ENCODE peak calls at places on chromosomes 13 and 19, in four cellular contexts. R is transverse colon, C is ascending aorta, Y is thoracic aorta. U is an unnamed sample.

GRCh38 chr13:29411493-29411892 is 184.0 kb downstream of the SLC7A1 start:
- DNase-seq in R (no peak), C (no peak), Y (no peak), U (no peak)

GRCh38 chr13:99199541-99200432 is 867 bp upstream of the UBAC2 start:
- DNase-seq in R (no peak), C (no peak), Y (no peak), U (no peak)

GRCh38 chr19:5624154-5624663 is 1.3 kb downstream of the SAFB start:
- DNase-seq in R (peak; percentile 44), C (no peak), Y (no peak), U (peak; percentile 55)

GRCh38 chr13:44273991-44274810 is 99.4 kb upstream of the SERP2 start:
- DNase-seq in R (no peak), C (no peak), Y (no peak), U (no peak)

GRCh38 chr13:72284791-72285190 is 417.8 kb upstream of the DACH1 start:
- DNase-seq in R (no peak), C (no peak), Y (no peak), U (no peak)

GRCh38 chr13:79626924-79627323 is 146.0 kb downstream of the NDFIP2 start:
- DNase-seq in R (no peak), C (no peak), Y (no peak), U (no peak)

GRCh38 chr19:38049105-38049649 is 142.2 kb downstream of the SIPA1L3 start:
- DNase-seq in R (peak; percentile 53), C (no peak), Y (no peak), U (no peak)

GRCh38 chr19:31781542-31781941 is 432.3 kb upstream of the TSHZ3 start:
- DNase-seq in R (no peak), C (no peak), Y (no peak), U (no peak)

GRCh38 chr13:29948246-29948645 is 97.8 kb upstream of the UBL3 start:
- DNase-seq in R (no peak), C (no peak), Y (no peak), U (no peak)

GRCh38 chr19:50181121-50181520 is 18.0 kb upstream of the IZUMO2 start:
- DNase-seq in R (no peak), C (no peak), Y (no peak), U (no peak)

GRCh38 chr13:67148219-67148583 is 81.9 kb downstream of the PCDH9 start:
- DNase-seq in R (no peak), C (no peak), Y (no peak), U (no peak)

GRCh38 chr13:96089749-96090239 is at the start of gene HS6ST3:
- DNase-seq in R (no peak), C (no peak), Y (no peak), U (peak; percentile 72)

GRCh38 chr13:40533072-40533471 is 133.4 kb downstream of the FOXO1 start:
- DNase-seq in R (no peak), C (no peak), Y (no peak), U (no peak)

GRCh38 chr19:42412223-42412622 is 15.0 kb downstream of the LIPE start:
- DNase-seq in R (peak; percentile 81), C (no peak), Y (no peak), U (no peak)

GRCh38 chr13:20378721-20379120 is 146.6 kb upstream of the GJB6 start:
- DNase-seq in R (no peak), C (no peak), Y (no peak), U (no peak)

GRCh38 chr19:58440556-58440955 is 603 bp upstream of the ZNF132 start:
- DNase-seq in R (no peak), C (no peak), Y (no peak), U (peak; percentile 66)

GRCh38 chr19:47094557-47095517 is 18.7 kb downstream of the ZC3H4 start:
- DNase-seq in R (peak; percentile 66), C (no peak), Y (no peak), U (no peak)

GRCh38 chr13:29369060-29369743 is 226.3 kb downstream of the SLC7A1 start:
- DNase-seq in R (no peak), C (no peak), Y (no peak), U (no peak)

GRCh38 chr13:20388184-20388583 is 137.5 kb downstream of the CRYL1 start:
- DNase-seq in R (no peak), C (no peak), Y (no peak), U (no peak)

GRCh38 chr19:55392820-55393219 is 7.1 kb downstream of the RPL28 start:
- DNase-seq in R (no peak), C (no peak), Y (no peak), U (no peak)

GRCh38 chr13:40445557-40445990 is 220.9 kb downstream of the FOXO1 start:
- DNase-seq in R (peak; percentile 60), C (peak; percentile 17), Y (no peak), U (peak; percentile 36)

GRCh38 chr19:46625731-46626130 is 842 bp upstream of the PTGIR start:
- DNase-seq in R (no peak), C (no peak), Y (no peak), U (no peak)

GRCh38 chr19:46036745-46037126 is 4.1 kb downstream of the IGFL4 start:
- DNase-seq in R (no peak), C (no peak), Y (no peak), U (no peak)

GRCh38 chr13:20182231-20182846 is 10.4 kb downstream of the GJB2 start:
- DNase-seq in R (no peak), C (no peak), Y (no peak), U (no peak)

GRCh38 chr13:66803759-66804456 is 426.2 kb downstream of the PCDH9 start:
- DNase-seq in R (no peak), C (no peak), Y (no peak), U (no peak)

GRCh38 chr13:95154441-95154886 is 146.8 kb downstream of the ABCC4 start:
- DNase-seq in R (no peak), C (no peak), Y (no peak), U (no peak)

GRCh38 chr13:27401210-27401609 is 23.2 kb upstream of the GTF3A start:
- DNase-seq in R (peak; percentile 66), C (no peak), Y (no peak), U (peak; percentile 55)

GRCh38 chr19:5951338-5951861 is 26.5 kb downstream of the RANBP3 start:
- DNase-seq in R (no peak), C (no peak), Y (no peak), U (no peak)

GRCh38 chr19:38869160-38869835 is 8.8 kb downstream of the RINL start:
- DNase-seq in R (peak; percentile 57), C (no peak), Y (no peak), U (no peak)

GRCh38 chr13:110812111-110812868 is 98.8 kb downstream of the ING1 start:
- DNase-seq in R (no peak), C (no peak), Y (no peak), U (peak; percentile 66)

GRCh38 chr13:110811751-110812110 is 98.2 kb downstream of the ING1 start:
- DNase-seq in R (no peak), C (no peak), Y (no peak), U (no peak)

GRCh38 chr13:110812869-110813645 is 99.6 kb downstream of the ING1 start:
- DNase-seq in R (no peak), C (no peak), Y (no peak), U (no peak)

GRCh38 chr13:110815471-110816204 is 99.2 kb downstream of the ANKRD10 start:
- DNase-seq in R (no peak), C (no peak), Y (no peak), U (no peak)

GRCh38 chr13:110813646-110814624 is 100.4 kb downstream of the ING1 start:
- DNase-seq in R (no peak), C (no peak), Y (no peak), U (no peak)
- H3K27ac ChIP-seq in R (no peak overlapping the region), C (no peak overlapping the region), Y (no peak overlapping the region), U (no peak overlapping the region)

DNA sequence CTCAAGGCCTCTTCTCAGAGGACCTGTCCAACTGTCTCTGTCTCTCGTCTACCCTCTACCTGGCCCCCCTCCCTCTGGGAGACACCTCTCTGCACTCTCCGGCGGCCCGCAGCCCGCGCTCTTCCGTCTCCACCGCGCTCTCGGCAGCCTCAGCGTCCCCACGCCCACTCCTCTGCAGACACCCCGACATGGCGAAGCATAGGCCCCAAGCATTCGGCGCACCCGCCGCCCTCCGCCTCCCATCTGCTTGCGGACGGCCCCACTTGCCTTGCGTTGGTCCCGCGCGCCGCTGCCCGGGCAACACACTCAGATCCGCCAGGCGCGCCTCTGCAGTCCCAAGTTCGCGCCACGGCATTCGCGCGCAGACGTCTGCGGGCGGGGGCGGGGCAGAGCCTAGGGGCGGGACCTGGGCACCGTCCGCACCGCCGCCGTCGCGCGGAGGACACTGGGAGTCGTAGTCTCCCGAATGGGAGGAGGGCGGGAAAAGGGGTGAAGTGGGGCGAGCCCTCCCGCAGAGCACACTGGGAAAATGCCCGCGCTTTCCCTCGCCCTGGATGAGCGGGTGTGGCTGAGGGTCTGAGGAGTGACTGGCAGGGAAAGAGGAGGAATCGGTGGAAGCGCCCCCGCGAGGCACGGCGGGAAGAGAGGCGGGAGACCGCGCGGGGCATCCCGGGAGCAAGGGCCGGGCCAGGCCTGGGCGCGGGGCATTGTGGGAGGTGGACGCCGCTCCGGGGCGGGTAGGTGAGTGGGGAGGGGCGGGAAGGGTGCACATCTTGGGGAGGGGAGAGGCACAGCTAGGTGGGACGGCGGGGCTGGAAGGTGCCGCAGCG is at the start of the genes LIG1 and ZSWIM9:
- DNase-seq in R (peak; percentile 93), C (peak; percentile 65), Y (peak; percentile 51), U (peak; percentile 95)
- TF ChIP-seq CTCF in R (no peak), C (peak; percentile 14), Y (no peak), U (no peak)

GRCh38 chr19:4058696-4059492 is 7.8 kb downstream of the ZBTB7A start:
- DNase-seq in R (peak; percentile 40), C (no peak), Y (no peak), U (no peak)
- H3K27ac ChIP-seq in R (peak overlapping the region; percentile 100), C (peak overlapping the region; percentile 94), Y (peak overlapping the region; percentile 100), U (peak overlapping the region; percentile 99)

GRCh38 chr13:91813255-91813654 is 414.8 kb downstream of the GPC5 start:
- DNase-seq in R (no peak), C (no peak), Y (no peak), U (no peak)

GRCh38 chr13:91817250-91817649 is 418.8 kb downstream of the GPC5 start:
- DNase-seq in R (no peak), C (no peak), Y (no peak), U (no peak)
- TF ChIP-seq CTCF in R (no peak), C (no peak), Y (no peak), U (no peak)

GRCh38 chr19:18304496-18305312 is 18.2 kb downstream of the LSM4 start:
- DNase-seq in R (peak; percentile 75), C (peak; percentile 83), Y (peak; percentile 69), U (peak; percentile 97)

GRCh38 chr19:18306903-18307681 is 15.8 kb downstream of the LSM4 start:
- DNase-seq in R (no peak), C (no peak), Y (no peak), U (peak; percentile 90)

GRCh38 chr19:18304194-18304495 is 18.7 kb downstream of the LSM4 start:
- DNase-seq in R (no peak), C (no peak), Y (no peak), U (no peak)

GRCh38 chr19:18308051-18308947 is 14.6 kb downstream of the LSM4 start:
- DNase-seq in R (no peak), C (no peak), Y (no peak), U (peak; percentile 72)

DNA sequence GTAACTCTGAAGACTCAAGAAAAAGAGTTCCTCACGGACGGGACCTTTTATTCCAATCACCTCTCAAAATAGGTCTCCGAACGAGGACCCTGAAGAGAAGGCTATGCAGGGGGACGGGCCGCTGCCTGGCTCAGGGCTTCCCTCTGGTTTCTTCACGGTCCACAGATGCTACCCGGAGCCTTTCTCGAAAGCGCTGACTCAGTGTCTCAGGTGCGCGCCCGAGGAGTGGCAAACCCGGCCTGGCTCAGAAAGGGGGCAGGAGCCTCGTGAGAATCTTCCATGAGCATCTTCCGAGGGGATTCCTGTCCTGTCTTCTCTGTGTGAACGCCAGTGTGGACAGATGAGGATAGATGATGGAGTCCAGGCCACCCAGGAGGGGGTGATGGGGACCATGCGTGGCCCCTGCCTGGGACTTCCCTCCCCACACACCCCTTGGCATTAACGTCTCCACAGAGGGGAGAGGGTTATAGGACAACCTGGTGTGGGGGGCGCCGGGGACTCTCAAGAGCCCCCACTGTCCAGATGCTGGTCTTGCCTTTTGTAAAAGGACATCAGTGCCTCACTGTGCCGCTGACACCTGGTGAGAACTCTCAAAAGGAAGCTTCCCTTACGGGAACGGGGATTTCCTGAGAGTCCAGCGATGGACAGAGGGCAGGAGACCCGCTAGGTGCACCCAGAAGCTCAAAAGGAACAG is 16.5 kb downstream of the LSM4 start:
- DNase-seq in R (peak; percentile 44), C (no peak), Y (no peak), U (no peak)
- H3K27ac ChIP-seq in R (peak overlapping the region; percentile 96), C (peak overlapping the region; percentile 100), Y (peak overlapping the region; percentile 99), U (peak overlapping the region; percentile 100)

U was measured in tibial artery.